ENCODE peak calls at places on chromosome 3, in five cellular contexts. E is body of pancreas, U is HepG2, W is pancreas, J is hepatocyte. F is an unnamed sample.

GRCh38 chr3:128618398-128618726 is 32.3 kb downstream of the RPN1 start:
- DNase-seq in E (no peak), U (no peak), W (no peak), J (no peak), F (no peak)

GRCh38 chr3:175432338-175433025 is 573.3 kb downstream of the NAALADL2 start:
- DNase-seq in E (no peak), U (no peak), W (no peak), J (no peak), F (no peak)

GRCh38 chr3:126540946-126541627 is 17.1 kb downstream of the CHST13 start:
- DNase-seq in E (no peak), U (no peak), W (no peak), J (no peak), F (no peak)

GRCh38 chr3:103495186-103495585 is 1060.4 kb downstream of the ZPLD1 start:
- DNase-seq in E (no peak), U (no peak), W (no peak), J (no peak), F (no peak)

GRCh38 chr3:192889694-192890093 is 28.0 kb downstream of the MB21D2 start:
- DNase-seq in E (no peak), U (no peak), W (no peak), J (no peak), F (no peak)

GRCh38 chr3:191499307-191500125 is 38.6 kb downstream of the PYDC2 start:
- DNase-seq in E (peak), U (no peak), W (peak), J (peak), F (peak)

GRCh38 chr3:13865581-13866405 is 14.1 kb downstream of the WNT7A start:
- DNase-seq in E (no peak), U (no peak), W (no peak), J (no peak), F (no peak)

GRCh38 chr3:37985637-37986320 is 4.8 kb upstream of the VILL start:
- DNase-seq in E (peak), U (no peak), W (peak), J (no peak), F (peak)

GRCh38 chr3:138082085-138082991 is 33.1 kb downstream of the DZIP1L start:
- DNase-seq in E (no peak), U (peak), W (no peak), J (peak), F (no peak)

GRCh38 chr3:45064512-45065372 is 38.6 kb downstream of the CLEC3B start:
- DNase-seq in E (peak), U (no peak), W (no peak), J (no peak), F (no peak)

GRCh38 chr3:110810356-110810755 is 261.3 kb upstream of the NECTIN3 start:
- DNase-seq in E (no peak), U (no peak), W (no peak), J (no peak), F (no peak)

GRCh38 chr3:65873028-65873427 is 165.7 kb downstream of the MAGI1 start:
- DNase-seq in E (peak), U (no peak), W (no peak), J (peak), F (no peak)

GRCh38 chr3:72058493-72059081 is 273.6 kb upstream of the PROK2 start:
- DNase-seq in E (no peak), U (no peak), W (no peak), J (no peak), F (no peak)

GRCh38 chr3:8490079-8490552 is 11.5 kb upstream of the LMCD1 start:
- DNase-seq in E (peak), U (peak), W (no peak), J (peak), F (no peak)

GRCh38 chr3:21094686-21095085 is 656.3 kb downstream of the ZNF385D start:
- DNase-seq in E (no peak), U (no peak), W (no peak), J (no peak), F (no peak)

GRCh38 chr3:123881771-123882170 is 2.4 kb downstream of the MYLK start:
- DNase-seq in E (no peak), U (no peak), W (no peak), J (no peak), F (no peak)

GRCh38 chr3:55161256-55161655 is 233.4 kb upstream of the LRTM1 start:
- DNase-seq in E (no peak), U (no peak), W (no peak), J (no peak), F (no peak)
- H3K27ac ChIP-seq in E (no peak), U (no peak), W (no peak), J (peak), F (no peak)

DNA sequence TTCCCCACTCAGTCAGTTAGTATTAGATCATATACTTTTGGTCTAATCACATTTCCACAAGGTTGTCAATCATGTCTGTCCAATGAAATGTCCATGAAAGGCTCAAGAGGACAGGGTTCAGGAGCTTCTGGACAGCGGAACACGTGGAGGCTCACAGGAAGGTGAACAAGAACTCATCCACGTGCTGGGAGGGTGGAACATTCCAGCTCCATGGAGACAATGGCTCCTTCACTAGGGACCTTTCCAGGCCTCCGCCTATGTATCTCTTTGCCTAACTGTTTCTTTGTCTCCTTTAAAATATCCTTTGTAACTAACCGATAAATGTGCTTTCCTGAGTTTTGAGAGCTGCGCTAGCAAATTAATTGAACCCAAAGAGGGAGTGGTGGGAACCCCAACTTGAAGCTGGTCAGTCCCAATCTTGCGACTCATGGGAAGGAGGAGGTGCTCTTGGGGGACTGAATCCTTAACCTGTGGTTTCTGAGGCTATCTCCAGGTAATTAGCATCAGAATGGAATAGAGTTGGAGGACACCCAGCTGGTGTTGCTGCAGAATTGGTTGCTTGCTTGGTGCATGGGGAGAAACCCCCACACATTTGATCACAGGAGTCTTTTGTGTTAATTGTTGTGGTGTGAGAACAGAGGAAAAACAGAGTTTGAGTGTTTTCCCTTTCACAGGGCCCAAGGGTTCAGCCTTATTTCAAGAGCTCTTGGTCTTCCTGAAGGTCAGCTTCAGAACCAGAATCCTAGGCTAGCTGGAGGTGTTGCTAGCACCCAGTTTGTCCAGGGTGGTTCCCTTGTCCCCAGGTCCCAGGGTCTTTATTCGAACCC is 3.0 kb upstream of the TKT start:
- DNase-seq in E (no peak), U (peak), W (no peak), J (no peak), F (no peak)
- TF ChIP-seq CTCF in E (no peak), U (no peak), W (no peak), J (no peak), F (no peak)

GRCh38 chr3:184635774-184636173 is 74.2 kb downstream of the EPHB3 start:
- DNase-seq in E (no peak), U (no peak), W (no peak), J (no peak), F (no peak)

GRCh38 chr3:184632551-184632950 is 71.0 kb downstream of the EPHB3 start:
- DNase-seq in E (no peak), U (no peak), W (no peak), J (peak), F (no peak)

GRCh38 chr3:184633185-184633584 is 71.6 kb downstream of the EPHB3 start:
- DNase-seq in E (no peak), U (no peak), W (no peak), J (no peak), F (no peak)

GRCh38 chr3:184636774-184637316 is 75.0 kb downstream of the MAGEF1 start:
- DNase-seq in E (no peak), U (no peak), W (no peak), J (peak), F (no peak)

GRCh38 chr3:184635126-184635525 is 73.5 kb downstream of the EPHB3 start:
- DNase-seq in E (no peak), U (no peak), W (peak), J (no peak), F (no peak)
- H3K4me3 ChIP-seq in E (no peak), U (no peak), W (no peak), J (no peak), F (no peak)

DNA sequence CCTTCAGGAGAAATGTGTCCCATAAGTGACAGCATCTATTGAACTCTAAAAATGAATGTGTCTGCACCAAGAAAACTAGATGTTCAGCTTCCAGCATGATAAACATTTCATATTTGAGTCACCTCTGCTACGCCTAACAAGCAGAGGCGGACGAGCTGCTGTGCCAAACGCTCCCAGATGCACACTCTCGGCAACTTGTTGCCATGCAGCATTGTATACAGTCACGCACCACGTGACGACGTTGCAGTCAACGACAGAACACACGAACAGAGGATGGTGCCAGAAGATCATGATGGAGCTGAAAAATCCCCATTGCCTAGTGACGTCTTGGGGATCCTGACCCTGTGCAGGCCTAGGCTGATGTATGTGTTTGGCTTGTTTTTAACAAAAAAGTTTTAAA is 137.5 kb downstream of the XXYLT1 start:
- DNase-seq in E (peak), U (no peak), W (no peak), J (no peak), F (peak)
- H3K27ac ChIP-seq in E (no peak), U (no peak), W (no peak), J (no peak), F (no peak)

DNA sequence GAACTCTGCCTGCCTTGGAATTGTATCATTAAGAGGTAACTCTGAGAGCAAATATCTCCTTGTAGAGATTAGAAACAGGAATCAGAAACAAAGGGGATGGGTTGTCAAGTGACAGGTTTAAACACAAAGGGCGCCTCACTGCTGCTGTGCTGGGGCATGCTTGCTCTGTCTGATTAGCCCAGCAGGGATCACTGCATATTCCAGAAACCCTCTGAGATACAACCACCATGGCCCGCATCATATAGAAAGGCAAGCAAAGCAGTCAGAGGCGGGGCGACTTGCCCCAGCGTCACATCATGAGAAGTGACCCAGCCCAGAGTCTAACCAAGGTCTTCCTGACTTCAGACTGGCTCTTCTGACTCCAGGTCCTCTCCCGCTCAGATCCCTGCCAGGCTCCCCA is 230.7 kb downstream of the FEZF2 start:
- DNase-seq in E (no peak), U (no peak), W (no peak), J (no peak), F (no peak)
- TF ChIP-seq CTCF in E (no peak), U (no peak), W (no peak), J (no peak), F (no peak)

GRCh38 chr3:112653881-112654300 is 12.9 kb upstream of the CCDC80 start:
- DNase-seq in E (peak), U (no peak), W (no peak), J (no peak), F (no peak)

GRCh38 chr3:112654492-112654891 is 13.5 kb upstream of the CCDC80 start:
- DNase-seq in E (no peak), U (no peak), W (no peak), J (no peak), F (no peak)

GRCh38 chr3:112651516-112651915 is 10.6 kb upstream of the CCDC80 start:
- DNase-seq in E (no peak), U (no peak), W (no peak), J (no peak), F (no peak)

GRCh38 chr3:112654979-112655378 is 14.0 kb upstream of the CCDC80 start:
- DNase-seq in E (no peak), U (no peak), W (no peak), J (no peak), F (no peak)

DNA sequence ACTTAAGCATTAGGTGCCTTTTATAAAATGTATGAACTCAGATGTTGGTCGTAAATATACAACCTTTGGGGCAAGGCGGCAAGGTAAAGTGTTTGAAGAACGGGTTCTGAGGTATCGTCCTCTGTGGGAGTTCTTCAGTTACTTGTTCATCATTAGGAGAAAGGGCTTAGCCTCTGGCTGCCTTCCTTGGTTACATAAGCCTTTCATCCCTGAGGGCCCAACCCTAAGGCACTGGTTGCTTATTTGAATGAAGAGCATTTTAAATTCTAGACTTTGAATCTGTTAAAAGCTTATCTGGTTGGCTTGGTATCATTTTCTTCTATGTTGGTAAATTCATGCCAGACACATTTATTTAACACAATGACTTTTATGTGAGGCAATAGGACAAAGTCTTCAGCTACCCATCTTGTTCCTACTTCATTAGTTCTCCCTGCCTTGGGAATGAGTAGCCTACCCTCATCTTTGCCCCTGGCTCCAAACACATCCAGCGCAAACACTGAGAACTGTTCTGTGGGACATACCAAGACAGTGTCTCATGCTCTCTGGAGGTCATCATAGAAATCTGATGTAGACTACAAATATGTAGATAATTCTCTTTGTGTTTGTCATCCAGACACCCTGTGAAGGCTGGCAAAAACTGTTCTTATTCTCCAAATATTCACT is 12.4 kb upstream of the CCDC80 start:
- DNase-seq in E (no peak), U (no peak), W (no peak), J (peak), F (no peak)
- H3K4me3 ChIP-seq in E (no peak), U (no peak), W (no peak), J (no peak), F (no peak)

GRCh38 chr3:108125550-108126071 is 34.8 kb upstream of the CD47 start:
- DNase-seq in E (no peak), U (no peak), W (no peak), J (no peak), F (no peak)

GRCh38 chr3:108125151-108125540 is 34.3 kb upstream of the CD47 start:
- DNase-seq in E (no peak), U (no peak), W (no peak), J (no peak), F (no peak)

GRCh38 chr3:108127301-108127988 is 36.6 kb upstream of the CD47 start:
- DNase-seq in E (no peak), U (no peak), W (no peak), J (no peak), F (no peak)

GRCh38 chr3:108124337-108125150 is 33.7 kb upstream of the CD47 start:
- DNase-seq in E (no peak), U (no peak), W (no peak), J (no peak), F (no peak)

GRCh38 chr3:108126348-108126747 is 35.5 kb upstream of the CD47 start:
- DNase-seq in E (no peak), U (no peak), W (no peak), J (no peak), F (no peak)
- H3K27ac ChIP-seq in E (no peak), U (no peak), W (no peak), J (no peak), F (no peak)

GRCh38 chr3:51975857-51976549 is 1.1 kb downstream of the ABHD14A start:
- DNase-seq in E (peak), U (peak), W (peak), J (peak), F (peak)
- TF ChIP-seq CTCF in E (no peak), U (peak), W (no peak), J (peak), F (no peak)

F was measured in dorsolateral prefrontal cortex.